ENCODE peak calls at places on chromosome 19, in four cellular contexts. V is MCF 10A, U is HAP-1, R is astrocyte of the spinal cord. W is an unnamed sample.

GRCh38 chr19:48415395-48415794 is 21.9 kb downstream of the GRIN2D start:
- DNase-seq in V (peak), U (peak), R (peak), W (no peak)

GRCh38 chr19:530133-531008 is 1.2 kb upstream of the CDC34 start:
- DNase-seq in V (no peak), U (no peak), R (no peak), W (no peak)

GRCh38 chr19:32676186-32676894 is 692 bp downstream of the RGS9BP start:
- DNase-seq in V (no peak), U (no peak), R (no peak), W (peak)

GRCh38 chr19:35266149-35266903 is 2.4 kb upstream of the USF2 start:
- DNase-seq in V (no peak), U (no peak), R (no peak), W (no peak)

GRCh38 chr19:50804420-50805272 is 14.4 kb downstream of the ACP4 start:
- DNase-seq in V (peak), U (peak), R (peak), W (peak)

GRCh38 chr19:5718579-5719273 is 1.2 kb downstream of the LONP1 start:
- DNase-seq in V (peak), U (no peak), R (peak), W (peak)

GRCh38 chr19:17949956-17950309 is 17.0 kb upstream of the KCNN1 start:
- DNase-seq in V (no peak), U (no peak), R (no peak), W (no peak)

GRCh38 chr19:10339380-10339960 is at the start of gene ICAM3:
- DNase-seq in V (no peak), U (no peak), R (no peak), W (no peak)

GRCh38 chr19:17402982-17403855 is 2.2 kb downstream of the BST2 start:
- DNase-seq in V (peak), U (peak), R (no peak), W (no peak)

GRCh38 chr19:55112781-55113569 is 4.5 kb downstream of the PPP1R12C start:
- DNase-seq in V (no peak), U (no peak), R (no peak), W (no peak)

GRCh38 chr19:4754248-4754647 is 30.6 kb upstream of the DPP9 start:
- DNase-seq in V (no peak), U (no peak), R (no peak), W (no peak)